ENCODE peak calls at places on chromosomes 13 and 19, in nine cellular contexts. V is fibroblast of mammary gland; J is left ventricle myocardium inferior; Q is GM10248; E is transverse colon; K is activated CD8-positive, alpha-beta T cell treated with anti-CD3 and anti-CD28 coated beads for 36 hours; R is heart right ventricle; S is tibial nerve; G is endodermal cell. H is an unnamed sample.

GRCh38 chr13:70723732-70724131 is 615.5 kb upstream of the KLHL1 start:
- DNase-seq in S (no peak), E (no peak), V (no peak), J (no peak), R (no peak), G (no peak), Q (no peak), K (no peak), H (no peak)

GRCh38 chr19:13226983-13227382 is 76.8 kb downstream of the IER2 start:
- DNase-seq in V (no peak), R (no peak), Q (no peak), G (peak; percentile 43), J (no peak), S (no peak), K (no peak), E (no peak), H (no peak)

GRCh38 chr19:46515879-46516350 is 20.2 kb upstream of the PNMA8B start:
- DNase-seq in K (peak; percentile 55), E (no peak), J (no peak), S (no peak), R (no peak), Q (peak; percentile 61), G (no peak), V (peak; percentile 47), H (peak; percentile 69)

GRCh38 chr19:33458171-33458633 is 63.4 kb downstream of the PEPD start:
- DNase-seq in Q (no peak), G (peak; percentile 18), K (no peak), R (no peak), V (no peak), E (no peak), S (no peak), J (no peak), H (no peak)

GRCh38 chr13:25177012-25177411 is 4.9 kb upstream of the AMER2 start:
- DNase-seq in S (no peak), V (no peak), J (no peak), E (no peak), G (no peak), Q (no peak), R (no peak), K (no peak), H (no peak)

GRCh38 chr19:48965806-48966540 is 864 bp downstream of the FTL start:
- DNase-seq in S (peak; percentile 84), Q (peak; percentile 73), E (peak; percentile 90), G (peak; percentile 93), K (peak; percentile 96), V (peak; percentile 80), J (peak; percentile 89), R (peak; percentile 86), H (peak; percentile 82)

GRCh38 chr19:10112895-10113591 is 1.6 kb downstream of the P2RY11 start:
- DNase-seq in V (peak; percentile 50), R (peak; percentile 58), E (peak; percentile 68), J (no peak), G (peak; percentile 94), Q (peak; percentile 59), K (peak; percentile 80), S (no peak), H (peak; percentile 68)

GRCh38 chr19:39347332-39348227 is 5.4 kb downstream of the SAMD4B start:
- DNase-seq in G (no peak), V (peak; percentile 48), R (no peak), E (no peak), K (no peak), Q (no peak), J (no peak), S (no peak), H (no peak)

DNA sequence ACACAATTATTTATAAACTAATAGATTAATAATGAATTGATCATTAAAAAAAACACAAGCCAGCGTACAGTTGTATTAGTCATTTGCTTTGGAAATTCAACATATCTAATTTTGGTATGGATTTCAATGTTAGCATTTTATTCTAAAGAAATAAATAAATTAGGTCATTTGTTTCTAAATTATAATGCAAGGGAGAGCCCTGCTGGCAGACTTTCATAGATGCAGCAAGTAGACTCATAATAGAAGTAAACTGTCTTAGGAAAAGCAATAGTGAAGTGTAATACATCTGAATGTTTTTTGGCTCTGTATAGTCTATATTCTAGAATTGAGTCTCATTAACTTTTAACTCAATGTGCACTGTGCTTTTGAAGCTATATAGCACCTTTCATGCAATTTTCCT is 982.4 kb upstream of the MIR17HG start:
- DNase-seq in R (no peak), J (no peak), G (no peak), V (peak; percentile 10), Q (no peak), K (no peak), S (no peak), E (no peak), H (no peak)
- TF ChIP-seq CTCF in R (peak; percentile 52), J (peak; percentile 54), G (peak; percentile 48), V (peak; percentile 20), Q (no peak), K (no peak), S (no peak), E (no peak), H (no peak)

GRCh38 chr13:32538621-32539246 is at the start of gene N4BP2L2:
- DNase-seq in V (peak; percentile 98), R (peak; percentile 87), J (peak; percentile 90), K (peak; percentile 95), G (peak; percentile 97), E (peak; percentile 94), S (peak; percentile 88), Q (peak; percentile 86), H (peak; percentile 85)
- TF ChIP-seq CTCF in V (peak; percentile 45), R (peak; percentile 66), J (peak; percentile 53), K (no peak), G (peak; percentile 34), E (peak; percentile 15), S (peak; percentile 44), Q (peak; percentile 43), H (peak; percentile 34)

GRCh38 chr13:30676672-30677071 is 58.7 kb upstream of the ALOX5AP start:
- DNase-seq in R (no peak), G (no peak), S (no peak), E (no peak), V (peak; percentile 55), K (no peak), Q (no peak), J (no peak), H (no peak)
- TF ChIP-seq CTCF in R (peak; percentile 31), G (peak; percentile 73), S (no peak), E (peak; percentile 6), V (peak; percentile 55), K (no peak), Q (no peak), J (peak; percentile 23), H (no peak)

DNA sequence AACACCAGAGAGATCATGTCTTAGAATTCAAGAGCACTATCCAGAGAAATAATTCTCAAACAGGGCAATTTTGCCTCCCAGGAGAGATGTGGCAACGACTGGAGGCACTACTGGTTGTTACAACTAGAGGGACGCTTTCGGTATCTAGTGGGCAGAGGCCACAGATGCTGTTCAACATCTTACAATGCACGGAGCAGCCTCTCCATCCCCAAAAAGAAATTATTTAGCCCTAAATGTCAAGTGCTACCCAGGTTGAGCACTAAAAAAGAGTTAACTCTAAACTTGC is 78.6 kb downstream of the ABCC4 start:
- DNase-seq in V (no peak), S (no peak), E (no peak), K (no peak), J (no peak), G (no peak), Q (no peak), R (no peak), H (no peak)
- TF ChIP-seq CTCF in V (no peak), S (no peak), E (no peak), K (no peak), J (no peak), G (peak; percentile 59), Q (no peak), R (no peak), H (peak; percentile 9)